ENCODE peak calls at places on chromosomes 16 and 17, in six cellular contexts. D is endothelial cell of umbilical vein, G is fibroblast of lung, Z is GM23248, H is neural progenitor cell, S is HCT116. F is an unnamed sample.

GRCh38 chr16:88634141-88634993 is 4.0 kb upstream of the IL17C start:
- DNase-seq in Z (peak; percentile 80), H (peak; percentile 83), G (peak; percentile 18), S (no peak), D (peak; percentile 44), F (no peak)

GRCh38 chr17:75856062-75856681 is 1.0 kb upstream of the WBP2 start:
- DNase-seq in H (no peak), Z (peak; percentile 51), S (no peak), D (peak; percentile 57), G (no peak), F (peak; percentile 67)

GRCh38 chr17:6677158-6677831 is 25.7 kb downstream of the C17orf100 start:
- DNase-seq in G (peak; percentile 68), Z (peak; percentile 71), S (no peak), D (no peak), H (no peak), F (peak; percentile 59)

GRCh38 chr17:37698132-37698615 is 46.7 kb downstream of the HNF1B start:
- DNase-seq in Z (peak; percentile 59), H (no peak), G (peak; percentile 77), S (peak; percentile 16), D (no peak), F (no peak)

GRCh38 chr17:27370776-27371175 is 76.9 kb downstream of the WSB1 start:
- DNase-seq in Z (no peak), G (no peak), H (no peak), D (no peak), S (no peak), F (no peak)

GRCh38 chr16:77406680-77407079 is 28.2 kb downstream of the ADAMTS18 start:
- DNase-seq in Z (peak; percentile 31), H (no peak), G (no peak), D (peak; percentile 32), S (peak; percentile 4), F (no peak)

GRCh38 chr16:48580925-48581500 is 29.0 kb downstream of the N4BP1 start:
- DNase-seq in Z (peak; percentile 52), S (no peak), H (no peak), D (peak; percentile 24), G (peak; percentile 32), F (no peak)

GRCh38 chr17:47733414-47734288 is 615 bp downstream of the TBX21 start:
- DNase-seq in D (no peak), Z (peak; percentile 21), G (no peak), H (peak; percentile 36), S (no peak), F (no peak)

GRCh38 chr17:27669850-27670249 is 38.9 kb downstream of the LGALS9 start:
- DNase-seq in G (no peak), S (no peak), D (no peak), H (no peak), Z (no peak), F (no peak)

GRCh38 chr17:42132941-42133340 is 10.3 kb downstream of the HSPB9 start:
- DNase-seq in H (no peak), S (no peak), G (peak; percentile 90), Z (peak; percentile 95), D (peak; percentile 48), F (no peak)

GRCh38 chr17:1120596-1121441 is 59.0 kb downstream of the ABR start:
- DNase-seq in S (no peak), G (no peak), D (no peak), Z (no peak), H (peak; percentile 32), F (no peak)

GRCh38 chr17:31321971-31322370 is 549 bp upstream of the EVI2A start:
- DNase-seq in G (no peak), Z (no peak), D (no peak), H (no peak), S (no peak), F (no peak)

GRCh38 chr17:2875608-2876007 is 79.4 kb downstream of the RAP1GAP2 start:
- DNase-seq in S (no peak), Z (no peak), G (no peak), D (no peak), H (no peak), F (no peak)

GRCh38 chr17:77649717-77650211 is 308.7 kb upstream of the TNRC6C start:
- DNase-seq in Z (peak; percentile 23), G (peak; percentile 75), H (no peak), S (peak; percentile 42), D (no peak), F (peak; percentile 27)

GRCh38 chr17:77645441-77646430 is 312.8 kb upstream of the TNRC6C start:
- DNase-seq in H (peak; percentile 46), G (peak; percentile 27), S (no peak), Z (no peak), D (no peak), F (peak; percentile 90)

GRCh38 chr17:77644981-77645380 is 313.5 kb upstream of the TNRC6C start:
- DNase-seq in D (no peak), S (no peak), H (peak; percentile 67), Z (no peak), G (no peak), F (peak; percentile 70)

GRCh38 chr17:77644181-77644972 is 314.1 kb upstream of the TNRC6C start:
- DNase-seq in D (no peak), S (no peak), Z (no peak), H (no peak), G (no peak), F (no peak)

DNA sequence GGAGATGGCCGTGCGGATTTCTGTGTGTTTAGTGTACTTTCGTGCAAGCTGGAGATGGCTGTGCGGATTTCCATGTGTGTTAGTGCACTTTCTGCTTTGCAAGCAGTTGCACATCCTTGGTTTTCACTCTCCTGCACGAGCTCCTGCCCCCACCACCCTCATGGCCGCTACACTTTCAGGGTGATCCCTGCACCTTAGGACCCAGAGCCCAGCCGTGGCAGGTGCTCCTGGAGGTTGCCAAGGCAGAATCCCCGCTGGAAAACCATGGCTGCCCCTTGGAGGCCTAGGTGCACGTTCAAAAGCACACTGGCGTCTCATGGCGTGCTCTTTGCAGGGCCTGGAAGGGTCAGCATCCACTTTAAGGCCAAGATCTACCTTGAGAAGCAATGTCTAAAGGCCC is 311.0 kb upstream of the TNRC6C start:
- DNase-seq in Z (no peak), H (no peak), S (no peak), G (no peak), D (no peak), F (no peak)
- H3K9ac ChIP-seq in Z (no peak overlapping the region), H (no peak overlapping the region), S (no peak overlapping the region), G (no peak overlapping the region), D (no peak overlapping the region), F (no peak overlapping the region)

GRCh38 chr17:80908776-80909175 is 82.9 kb upstream of the CHMP6 start:
- DNase-seq in S (no peak), G (no peak), H (no peak), Z (no peak), D (no peak), F (no peak)

GRCh38 chr17:80905586-80906230 is 85.9 kb upstream of the CHMP6 start:
- DNase-seq in Z (no peak), G (no peak), H (no peak), D (no peak), S (no peak), F (no peak)

GRCh38 chr17:80906364-80907259 is 85.0 kb upstream of the CHMP6 start:
- DNase-seq in H (no peak), Z (no peak), S (no peak), D (no peak), G (no peak), F (no peak)

GRCh38 chr17:80908206-80908605 is 83.4 kb upstream of the CHMP6 start:
- DNase-seq in Z (no peak), G (no peak), H (no peak), D (no peak), S (no peak), F (no peak)

GRCh38 chr17:80907281-80907680 is 84.4 kb upstream of the CHMP6 start:
- DNase-seq in S (no peak), Z (no peak), D (no peak), G (no peak), H (no peak), F (no peak)
- H3K4me1 ChIP-seq in S (no peaks in the 10 kb centered on the region), Z (no peaks in the 10 kb centered on the region), D (no peaks in the 10 kb centered on the region), G (no peaks in the 10 kb centered on the region), H (peaks cover 15% of the 10 kb centered on the region), F (no peaks in the 10 kb centered on the region)

GRCh38 chr17:52159159-52159809 is 770 bp upstream of the CA10 start:
- DNase-seq in S (no peak), D (no peak), G (no peak), H (no peak), Z (no peak), F (no peak)
- TF ChIP-seq EZH2 in S (no peak), D (no peak), G (no peak), H (no peak), Z (no peak), F (no peak)

GRCh38 chr16:84732674-84733352 is 33.0 kb downstream of the USP10 start:
- DNase-seq in S (no peak), Z (no peak), D (no peak), G (no peak), H (no peak), F (no peak)
- H3K9ac ChIP-seq in S (peak overlapping the region; percentile 22), Z (no peak overlapping the region), D (no peak overlapping the region), G (no peak overlapping the region), H (no peak overlapping the region), F (no peak overlapping the region)

F was measured in DND-41.